ENCODE peak calls at places on chromosomes 2 and 18, in four cellular contexts. D, H, Z and E are unnamed samples.

GRCh38 chr18:5890606-5891360 is 4.5 kb downstream of the TMEM200C start:
- DNase-seq in D (no peak), H (peak), Z (no peak), E (no peak)

GRCh38 chr2:8623958-8624591 is 57.8 kb upstream of the ID2 start:
- DNase-seq in D (no peak), H (no peak), Z (no peak), E (no peak)

GRCh38 chr2:199440118-199440517 is 17.6 kb downstream of the SATB2 start:
- DNase-seq in D (no peak), H (no peak), Z (no peak), E (no peak)

GRCh38 chr2:40103590-40103989 is 324.5 kb upstream of the THUMPD2 start:
- DNase-seq in D (no peak), H (no peak), Z (no peak), E (no peak)

GRCh38 chr2:196077821-196078220 is 9.2 kb upstream of the DNAH7 start:
- DNase-seq in D (no peak), H (no peak), Z (no peak), E (no peak)

GRCh38 chr2:206876176-206876575 is 63.1 kb upstream of the CPO start:
- DNase-seq in D (no peak), H (no peak), Z (no peak), E (no peak)

GRCh38 chr18:43563780-43564179 is 286.5 kb upstream of the SYT4 start:
- DNase-seq in D (no peak), H (peak), Z (no peak), E (no peak)

GRCh38 chr2:198044777-198045176 is 240.4 kb downstream of the PLCL1 start:
- DNase-seq in D (no peak), H (no peak), Z (no peak), E (no peak)

GRCh38 chr18:8661754-8662573 is 43.4 kb upstream of the MTCL1 start:
- DNase-seq in D (no peak), H (no peak), Z (peak), E (no peak)

GRCh38 chr2:183024701-183025100 is 13.6 kb downstream of the NCKAP1 start:
- DNase-seq in D (no peak), H (no peak), Z (no peak), E (no peak)

GRCh38 chr2:27967076-27967475 is 76.5 kb downstream of the BABAM2 start:
- DNase-seq in D (no peak), H (no peak), Z (no peak), E (no peak)

DNA sequence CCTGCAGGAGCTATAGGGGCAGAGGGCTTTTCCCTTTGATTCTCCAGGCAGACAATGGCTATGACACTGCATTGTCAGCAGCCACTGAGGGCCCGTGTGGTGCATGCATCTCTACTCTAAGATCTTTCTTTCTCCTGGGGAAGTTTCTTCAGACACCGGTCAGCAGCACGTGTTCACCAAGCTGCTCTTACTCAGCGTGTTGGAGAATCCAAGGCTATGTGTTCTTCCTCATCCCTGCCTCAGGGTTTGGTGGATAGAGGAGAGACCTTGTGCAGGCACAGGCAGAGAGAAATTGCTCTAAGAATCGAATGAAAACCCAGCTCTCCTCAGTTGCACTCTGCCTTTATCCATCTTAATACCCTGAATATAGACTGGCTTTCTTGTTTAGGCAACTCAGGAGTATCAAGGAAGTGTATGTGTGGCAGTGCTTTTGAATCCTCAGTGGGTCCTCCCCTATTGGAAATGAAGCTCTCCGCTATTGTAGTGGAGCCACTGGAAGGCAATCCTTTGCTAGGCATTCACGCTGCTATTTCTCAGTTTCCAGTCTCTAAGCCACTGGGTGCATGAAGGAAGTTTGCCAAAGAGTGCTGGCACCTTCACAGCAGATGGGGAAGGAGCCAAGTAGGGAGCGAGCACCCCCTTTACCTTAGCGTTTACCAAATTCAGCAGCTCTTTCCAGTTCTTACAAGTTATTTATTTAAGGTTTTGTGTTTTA is 86.9 kb upstream of the EML6 start:
- DNase-seq in D (no peak), H (no peak), Z (no peak), E (no peak)
- H3K27ac ChIP-seq in D (no peak), H (no peak), Z (no peak), E (peak)

DNA sequence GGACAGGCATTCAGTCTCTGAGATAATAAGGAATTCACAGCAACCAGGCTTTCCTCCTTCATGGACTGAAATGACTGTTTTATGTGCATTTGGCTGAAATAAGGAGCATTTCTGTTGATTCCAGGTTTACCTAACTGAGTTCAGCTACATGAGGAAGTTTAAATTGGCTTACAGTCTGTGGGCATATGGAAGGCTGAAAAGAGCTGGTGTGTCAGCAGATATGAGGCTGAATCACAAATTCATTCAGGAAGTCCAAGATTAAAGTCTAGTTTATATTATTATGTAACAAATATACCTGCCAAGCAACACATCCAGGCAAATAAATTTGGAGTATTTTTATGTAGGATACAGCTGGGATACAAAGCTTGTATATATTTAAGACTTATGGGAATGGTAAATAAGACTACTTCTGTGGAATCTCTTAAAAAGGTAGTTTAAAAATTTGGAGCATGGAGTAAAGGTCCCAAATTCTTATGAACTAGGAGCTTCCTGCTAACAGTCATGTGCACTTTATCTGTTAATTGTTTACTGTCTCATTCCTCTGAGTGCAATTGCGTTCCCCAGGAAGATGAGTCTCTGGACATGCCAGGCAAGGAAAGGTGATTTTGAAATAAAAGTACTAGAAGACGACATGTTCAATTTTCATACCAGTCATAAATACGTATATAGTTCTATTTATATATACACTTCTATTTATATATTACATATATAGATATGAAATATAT is 53.0 kb downstream of the ZC3H8 start:
- DNase-seq in D (no peak), H (no peak), Z (no peak), E (no peak)
- TF ChIP-seq BRCA1 in D (no peak), H (no peak), Z (no peak), E (no peak)

GRCh38 chr2:46643951-46644350 is 164.6 kb downstream of the TMEM247 start:
- DNase-seq in D (no peak), H (no peak), Z (no peak), E (no peak)
- H3K27ac ChIP-seq in D (no peak), H (no peak), Z (no peak), E (no peak)

GRCh38 chr2:16140771-16141640 is 200.7 kb downstream of the MYCN start:
- DNase-seq in D (no peak), H (no peak), Z (no peak), E (no peak)
- TF ChIP-seq BRCA1 in D (no peak), H (no peak), Z (no peak), E (no peak)

DNA sequence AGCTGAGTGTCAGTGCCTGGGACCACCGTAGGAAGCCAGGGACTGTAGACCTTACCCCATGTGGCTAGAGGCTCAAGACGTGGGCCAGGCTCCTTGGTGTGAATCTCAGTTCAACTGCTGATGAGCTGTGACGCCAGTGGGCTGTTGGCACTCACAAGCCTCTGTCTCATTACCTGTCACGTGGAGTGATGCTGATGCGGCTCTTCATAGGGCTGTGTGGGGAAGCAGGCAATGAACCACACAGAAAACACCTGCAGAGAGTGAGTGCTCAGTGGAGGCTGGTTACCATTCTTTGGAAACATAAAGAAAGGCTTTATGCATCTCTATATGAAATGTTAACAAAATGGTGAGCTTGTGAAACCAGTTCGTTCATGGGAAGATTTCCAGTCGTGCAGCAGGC is 36.1 kb downstream of the CREG2 start:
- DNase-seq in D (no peak), H (no peak), Z (no peak), E (no peak)
- H3K27ac ChIP-seq in D (no peak), H (no peak), Z (no peak), E (no peak)